ENCODE peak calls at places on chromosomes 3 and 15, in six cellular contexts. M is cardiac muscle cell, R is astrocyte, B is thoracic aorta, F is fibroblast of lung, U is MM.1S. Y is an unnamed sample.

GRCh38 chr3:140546649-140547048 is 131.2 kb upstream of the TRIM42 start:
- DNase-seq in R (no peak), B (no peak), U (no peak), M (no peak), F (no peak), Y (no peak)

GRCh38 chr3:170023165-170023564 is 14.6 kb upstream of the GPR160 start:
- DNase-seq in M (no peak), U (no peak), B (no peak), F (no peak), R (no peak), Y (no peak)

GRCh38 chr3:141266797-141267555 is 35.4 kb downstream of the PXYLP1 start:
- DNase-seq in R (no peak), B (no peak), F (no peak), M (no peak), U (peak), Y (no peak)

GRCh38 chr3:100030346-100030745 is 84.0 kb downstream of the FILIP1L start:
- DNase-seq in M (no peak), F (peak), B (no peak), R (peak), U (no peak), Y (no peak)

GRCh38 chr15:36221992-36222391 is 357.4 kb upstream of the CDIN1 start:
- DNase-seq in F (no peak), R (no peak), U (no peak), M (no peak), B (no peak), Y (no peak)

GRCh38 chr3:78506581-78507195 is 1261.1 kb downstream of the ROBO1 start:
- DNase-seq in U (no peak), B (no peak), M (no peak), R (peak), F (peak), Y (no peak)

GRCh38 chr3:164452707-164453106 is 625.6 kb downstream of the SI start:
- DNase-seq in R (no peak), B (no peak), M (no peak), U (no peak), F (peak), Y (no peak)

GRCh38 chr3:134318166-134318565 is 56.1 kb downstream of the AMOTL2 start:
- DNase-seq in F (no peak), R (no peak), M (no peak), U (no peak), B (no peak), Y (no peak)

GRCh38 chr15:62626903-62627302 is 415.6 kb upstream of the TPM1 start:
- DNase-seq in F (no peak), B (no peak), U (no peak), M (no peak), R (no peak), Y (no peak)

GRCh38 chr15:48102167-48102566 is 18.6 kb upstream of the SLC24A5 start:
- DNase-seq in F (peak), U (no peak), B (no peak), M (no peak), R (peak), Y (no peak)

GRCh38 chr15:89492111-89492641 is 4.2 kb downstream of the RHCG start:
- DNase-seq in M (peak), F (no peak), U (no peak), B (no peak), R (no peak), Y (peak)

GRCh38 chr3:190319660-190320059 is 2.6 kb downstream of the CLDN1 start:
- DNase-seq in F (peak), M (no peak), R (no peak), B (no peak), U (no peak), Y (no peak)

GRCh38 chr3:196111939-196112386 is 30.1 kb upstream of the TFRC start:
- DNase-seq in M (no peak), R (no peak), U (no peak), B (no peak), F (no peak), Y (no peak)

GRCh38 chr3:28267984-28268849 is 26.8 kb downstream of the CMC1 start:
- DNase-seq in F (no peak), R (no peak), M (no peak), B (no peak), U (no peak), Y (no peak)

GRCh38 chr15:35123743-35124142 is 38.6 kb upstream of the NANOGP8 start:
- DNase-seq in B (no peak), M (no peak), F (peak), U (no peak), R (peak), Y (no peak)

GRCh38 chr3:144963810-144964209 is 992.2 kb downstream of the DIPK2A start:
- DNase-seq in F (no peak), R (no peak), M (no peak), U (no peak), B (no peak), Y (no peak)

GRCh38 chr3:107629556-107629955 is 106.8 kb downstream of the BBX start:
- DNase-seq in U (no peak), F (peak), M (no peak), B (no peak), R (peak), Y (no peak)

GRCh38 chr3:65439641-65440040 is 599.1 kb downstream of the MAGI1 start:
- DNase-seq in F (peak), B (peak), R (peak), M (peak), U (peak), Y (peak)

GRCh38 chr3:37730383-37730782 is 131.3 kb upstream of the CTDSPL start:
- DNase-seq in U (no peak), B (no peak), M (no peak), F (no peak), R (no peak), Y (peak)

GRCh38 chr3:50806031-50806430 is 131.3 kb downstream of the DOCK3 start:
- DNase-seq in F (no peak), B (no peak), R (no peak), M (no peak), U (peak), Y (no peak)

DNA sequence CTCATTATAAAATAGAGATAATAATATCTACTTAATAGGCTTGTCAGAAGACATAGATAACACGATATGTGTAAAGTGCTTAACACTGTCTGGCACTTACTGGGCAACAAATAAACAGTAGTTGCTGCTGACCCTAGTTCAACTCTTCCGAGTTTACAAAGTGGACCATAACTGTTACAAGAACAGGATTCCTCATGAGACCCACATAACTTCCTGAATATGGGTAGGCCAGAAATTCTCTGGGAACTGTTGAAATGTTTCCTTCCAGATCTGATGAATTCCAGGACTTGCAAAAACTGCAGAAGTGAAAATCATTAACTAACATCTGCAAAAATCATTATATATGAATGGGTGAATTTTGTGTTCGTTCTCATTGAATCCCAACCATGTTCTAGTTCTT is 181.7 kb upstream of the MME start:
- DNase-seq in F (no peak), B (no peak), R (no peak), M (no peak), U (no peak), Y (no peak)
- H3K4me3 ChIP-seq in F (no peak), B (no peak), R (no peak), M (no peak), U (no peak), Y (no peak)

GRCh38 chr3:67605377-67605776 is 49.0 kb downstream of the SUCLG2 start:
- DNase-seq in F (peak), M (no peak), B (no peak), R (peak), U (no peak), Y (no peak)
- TF ChIP-seq CTCF in F (peak), M (peak), B (peak), R (peak), U (no peak), Y (peak)

GRCh38 chr3:45140392-45140791 is 5.8 kb downstream of the CDCP1 start:
- DNase-seq in R (peak), F (peak), B (no peak), M (no peak), U (no peak), Y (no peak)

GRCh38 chr3:45145681-45146614 is at the start of gene CDCP1:
- DNase-seq in B (no peak), U (no peak), F (peak), R (no peak), M (no peak), Y (peak)

GRCh38 chr3:45148921-45149320 is 2.7 kb upstream of the CDCP1 start:
- DNase-seq in F (peak), U (no peak), M (no peak), B (no peak), R (no peak), Y (no peak)

GRCh38 chr3:45143673-45144670 is 2.2 kb downstream of the CDCP1 start:
- DNase-seq in F (peak), B (no peak), M (no peak), U (peak), R (peak), Y (no peak)

GRCh38 chr3:45145223-45145622 is 955 bp downstream of the CDCP1 start:
- DNase-seq in M (no peak), F (no peak), U (no peak), R (no peak), B (no peak), Y (no peak)
- H3K27ac ChIP-seq in M (no peak), F (peak), U (no peak), R (no peak), B (no peak), Y (no peak)

GRCh38 chr15:78950906-78951840 is 6.3 kb upstream of the CTSH start:
- DNase-seq in F (peak), B (no peak), U (no peak), M (no peak), R (peak), Y (no peak)
- H3K4me3 ChIP-seq in F (no peak), B (no peak), U (no peak), M (no peak), R (no peak), Y (no peak)

GRCh38 chr3:135927170-135927569 is 38.4 kb upstream of the PPP2R3A start:
- DNase-seq in B (no peak), R (no peak), M (no peak), F (no peak), U (no peak), Y (no peak)

GRCh38 chr3:135930243-135930642 is 35.3 kb upstream of the PPP2R3A start:
- DNase-seq in M (peak), R (no peak), U (no peak), F (no peak), B (no peak), Y (no peak)

GRCh38 chr3:135924506-135924905 is 41.0 kb upstream of the PPP2R3A start:
- DNase-seq in F (no peak), B (no peak), U (no peak), R (no peak), M (no peak), Y (no peak)

GRCh38 chr3:135926664-135927063 is 38.9 kb upstream of the PPP2R3A start:
- DNase-seq in R (no peak), B (no peak), U (no peak), F (no peak), M (no peak), Y (no peak)

GRCh38 chr3:135929670-135930069 is 35.9 kb upstream of the PPP2R3A start:
- DNase-seq in M (no peak), U (no peak), B (no peak), F (peak), R (peak), Y (no peak)
- TF ChIP-seq CTCF in M (no peak), U (no peak), B (no peak), F (peak), R (no peak), Y (no peak)

GRCh38 chr15:71683401-71684274 is 126.7 kb upstream of the NR2E3 start:
- DNase-seq in M (no peak), B (no peak), U (no peak), R (peak), F (peak), Y (no peak)
- H3K27ac ChIP-seq in M (no peak), B (no peak), U (no peak), R (no peak), F (peak), Y (no peak)

Y was measured in endodermal cell.